ENCODE peak calls at places on chromosomes 12 and 14, in four cellular contexts. O is dorsolateral prefrontal cortex, T is AG04449, C is AG10803. Y is an unnamed sample.
A peak's percentile ranks its signal among the peaks of the same experiment; 100 is the strongest.

GRCh38 chr12:124563401-124563800 is 4.0 kb downstream of the NCOR2 start:
- DNase-seq in O (no peak), T (no peak), C (no peak), Y (no peak)

GRCh38 chr12:89454080-89454848 is 70.3 kb downstream of the GALNT4 start:
- DNase-seq in O (no peak), T (no peak), C (peak; percentile 60), Y (peak; percentile 44)

GRCh38 chr14:32311294-32312009 is 17.6 kb upstream of the AKAP6 start:
- DNase-seq in O (no peak), T (no peak), C (peak; percentile 38), Y (peak; percentile 11)

GRCh38 chr12:24948452-24948815 is 467 bp downstream of the BCAT1 start:
- DNase-seq in O (no peak), T (no peak), C (peak; percentile 52), Y (peak; percentile 63)

GRCh38 chr14:84024231-84024630 is 1505.7 kb upstream of the FLRT2 start:
- DNase-seq in O (no peak), T (no peak), C (no peak), Y (no peak)

GRCh38 chr14:64973026-64973442 is 898 bp upstream of the RAB15 start:
- DNase-seq in O (no peak), T (no peak), C (no peak), Y (no peak)

GRCh38 chr12:94078736-94079509 is 69.5 kb upstream of the PLXNC1 start:
- DNase-seq in O (no peak), T (no peak), C (no peak), Y (no peak)

GRCh38 chr14:100081997-100082625 is 16.9 kb downstream of the EVL start:
- DNase-seq in O (no peak), T (no peak), C (no peak), Y (no peak)

GRCh38 chr12:50933459-50934124 is 18.8 kb upstream of the HIGD1C start:
- DNase-seq in O (no peak), T (no peak), C (no peak), Y (peak; percentile 19)

GRCh38 chr12:132373967-132374820 is 44.8 kb upstream of the GALNT9 start:
- DNase-seq in O (no peak), T (no peak), C (no peak), Y (peak; percentile 49)

GRCh38 chr12:78698747-78699146 is 165.8 kb upstream of the SYT1 start:
- DNase-seq in O (no peak), T (no peak), C (peak; percentile 4), Y (peak; percentile 39)

GRCh38 chr12:49108958-49109404 is 1.7 kb downstream of the LMBR1L start:
- DNase-seq in O (no peak), T (no peak), C (peak; percentile 52), Y (peak; percentile 77)

GRCh38 chr12:106149096-106149784 is 10.5 kb upstream of the NUAK1 start:
- DNase-seq in O (no peak), T (no peak), C (peak; percentile 24), Y (peak; percentile 49)

GRCh38 chr12:52280796-52281560 is 6.5 kb downstream of the KRT86 start:
- DNase-seq in O (no peak), T (peak; percentile 96), C (peak; percentile 99), Y (peak; percentile 98)

GRCh38 chr14:100348779-100349708 is 25.9 kb downstream of the SLC25A47 start:
- DNase-seq in O (no peak), T (no peak), C (no peak), Y (no peak)

GRCh38 chr14:76135722-76136121 is 16.0 kb upstream of the GPATCH2L start:
- DNase-seq in O (no peak), T (no peak), C (no peak), Y (no peak)

GRCh38 chr12:42815068-42815467 is 225.5 kb upstream of the PRICKLE1 start:
- DNase-seq in O (no peak), T (no peak), C (no peak), Y (no peak)

GRCh38 chr14:61103541-61104339 is 122.7 kb downstream of the SLC38A6 start:
- DNase-seq in O (no peak), T (peak; percentile 95), C (peak; percentile 94), Y (peak; percentile 94)

GRCh38 chr14:103880986-103881926 is 33.9 kb upstream of the PPP1R13B start:
- DNase-seq in O (no peak), T (no peak), C (no peak), Y (no peak)

GRCh38 chr12:123363385-123363742 is 1.3 kb downstream of the SBNO1 start:
- DNase-seq in O (no peak), T (no peak), C (peak; percentile 12), Y (peak; percentile 19)

GRCh38 chr14:99531221-99532096 is 50.2 kb downstream of the CCNK start:
- DNase-seq in O (no peak), T (peak; percentile 28), C (peak; percentile 77), Y (peak; percentile 74)

GRCh38 chr12:90851800-90852718 is 102.9 kb downstream of the CCER1 start:
- DNase-seq in O (no peak), T (no peak), C (no peak), Y (no peak)

GRCh38 chr14:37599527-37600368 is 4.3 kb downstream of the TTC6 start:
- DNase-seq in O (no peak), T (no peak), C (no peak), Y (no peak)

GRCh38 chr14:102772781-102773570 is 4.3 kb upstream of the TRAF3 start:
- DNase-seq in O (no peak), T (no peak), C (no peak), Y (peak; percentile 30)
- TF ChIP-seq CTCF in O (no peak), T (peak; percentile 43), C (peak; percentile 12), Y (peak; percentile 27)

DNA sequence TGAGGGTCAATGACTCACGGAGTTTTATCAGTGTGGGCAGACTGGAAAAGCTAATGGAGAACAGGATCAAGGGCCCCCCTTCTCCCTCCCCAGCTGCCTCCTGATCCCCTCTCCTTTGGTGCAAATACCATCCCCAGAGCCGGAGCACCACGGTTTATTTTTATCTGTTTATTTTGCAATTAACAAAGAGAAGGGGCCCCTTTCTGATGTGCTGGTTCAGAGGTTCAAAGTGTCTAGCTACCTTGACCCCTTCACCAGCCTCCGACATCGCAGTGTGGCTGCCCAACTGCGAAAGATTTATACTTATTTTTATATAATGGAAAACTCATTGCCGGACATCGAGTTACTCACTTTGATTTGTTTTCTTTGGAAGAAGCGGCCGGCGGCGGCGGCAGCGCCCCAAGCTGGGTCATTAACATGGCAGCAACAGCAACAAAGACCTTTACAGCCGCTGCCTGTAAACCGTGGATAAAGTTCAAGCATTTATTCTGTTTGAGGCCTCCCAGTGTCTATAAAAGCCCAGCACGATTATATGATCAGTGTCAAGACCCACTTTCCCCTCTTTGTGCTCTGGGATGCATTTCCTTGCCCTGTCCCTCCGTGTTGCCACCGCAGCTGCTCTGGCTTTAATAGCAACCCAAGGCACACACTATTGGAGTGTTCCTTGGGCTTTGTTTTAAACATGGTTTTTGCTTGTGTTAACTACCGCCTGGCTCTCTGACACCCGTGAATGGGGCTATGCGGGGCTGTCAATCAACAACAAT is 47.4 kb upstream of the PARP11 start:
- DNase-seq in O (no peak), T (no peak), C (no peak), Y (no peak)
- H3K4me3 ChIP-seq in O (no peak overlapping the region), T (no peak overlapping the region), C (no peak overlapping the region), Y (no peak overlapping the region)

GRCh38 chr12:32293808-32294419 is 105.4 kb upstream of the FGD4 start:
- DNase-seq in O (no peak), T (no peak), C (no peak), Y (no peak)
- TF ChIP-seq CTCF in O (no peak), T (no peak), C (no peak), Y (no peak)

DNA sequence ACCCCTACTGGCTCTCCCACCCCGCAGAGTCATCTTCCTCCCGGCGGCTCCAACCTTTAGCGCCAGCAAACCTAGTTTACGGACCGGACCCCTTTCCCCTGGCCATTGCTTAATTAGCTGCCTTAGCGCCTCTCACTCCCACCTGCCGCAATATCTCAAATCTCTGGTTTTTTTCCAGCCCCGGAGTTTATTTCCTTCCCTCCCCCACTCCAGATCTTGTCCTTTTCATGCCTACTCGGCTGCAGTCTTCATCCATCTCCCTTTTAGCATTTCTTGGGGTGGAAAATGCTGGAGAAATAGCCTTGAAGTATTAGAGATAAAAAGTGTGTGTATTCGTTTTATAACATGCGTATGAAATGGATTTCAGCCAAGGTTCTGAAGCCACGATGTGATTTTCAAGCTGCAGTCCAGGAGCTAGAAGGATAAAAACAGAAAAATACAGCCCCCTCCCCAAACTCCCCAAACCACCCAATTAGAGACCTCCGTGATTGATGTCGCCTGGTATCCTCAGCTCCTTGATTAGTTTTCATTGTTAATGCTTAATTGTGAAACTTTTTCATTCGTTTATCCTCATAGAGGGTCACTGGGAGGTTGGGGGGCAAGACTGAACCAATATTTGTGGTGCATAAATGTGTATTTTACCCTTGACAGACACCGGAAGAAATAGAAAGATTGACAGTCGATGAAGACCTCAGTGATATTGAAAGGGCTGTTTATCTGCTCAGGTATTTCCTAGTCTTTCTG is 1.5 kb downstream of the PPP4R4 start:
- DNase-seq in O (no peak), T (no peak), C (no peak), Y (no peak)
- H3K4me3 ChIP-seq in O (peak overlapping the region; percentile 93), T (peak overlapping the region; percentile 59), C (no peak overlapping the region), Y (no peak overlapping the region)

DNA sequence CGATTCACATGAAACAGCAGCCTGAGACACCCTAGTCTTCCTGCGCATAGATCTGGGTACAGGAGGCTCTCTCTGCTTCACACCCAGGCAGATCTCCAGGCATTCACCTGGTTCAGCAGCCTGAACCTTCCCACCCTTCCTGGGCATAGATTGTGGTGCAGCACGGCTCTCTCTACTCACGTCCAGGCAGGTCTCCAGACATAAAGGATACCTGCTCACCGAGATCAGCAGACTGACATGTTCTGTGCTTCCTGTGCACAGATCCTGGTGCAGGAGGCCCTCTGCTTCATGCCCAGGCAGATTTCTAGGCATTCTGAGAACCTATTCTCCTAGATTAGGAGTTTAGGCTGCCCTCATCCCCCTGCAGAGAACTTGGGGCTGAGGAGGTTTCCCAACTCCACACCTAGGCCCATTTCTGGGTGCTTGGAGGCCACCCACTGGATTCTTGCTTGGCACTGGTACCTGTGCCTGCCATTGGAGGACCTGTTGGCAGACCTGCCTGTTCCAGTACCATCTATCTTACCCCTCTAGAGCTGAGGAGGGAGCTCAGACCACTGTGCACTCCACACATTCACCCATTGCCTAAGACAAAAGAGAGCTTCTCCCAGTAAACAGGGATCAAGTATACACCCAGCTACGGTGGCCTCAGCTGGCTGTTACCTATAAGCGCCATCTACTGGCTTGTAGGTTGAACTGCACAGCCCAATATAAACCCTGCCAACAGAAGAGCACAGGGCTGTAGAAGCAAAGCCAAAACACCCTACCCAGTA is 28.0 kb upstream of the GARIN6 start:
- DNase-seq in O (no peak), T (no peak), C (peak; percentile 36), Y (peak; percentile 25)
- TF ChIP-seq CTCF in O (peak; percentile 13), T (peak; percentile 58), C (peak; percentile 71), Y (peak; percentile 59)

GRCh38 chr12:57127710-57128518 is at the start of gene LRP1:
- DNase-seq in O (peak; percentile 84), T (no peak), C (peak; percentile 93), Y (peak; percentile 85)

GRCh38 chr12:57127101-57127709 is 1.1 kb upstream of the LRP1 start:
- DNase-seq in O (no peak), T (no peak), C (no peak), Y (no peak)

GRCh38 chr12:57128519-57129247 is 400 bp downstream of the LRP1 start:
- DNase-seq in O (peak; percentile 48), T (no peak), C (no peak), Y (no peak)

GRCh38 chr12:57126061-57126460 is 2.2 kb upstream of the LRP1 start:
- DNase-seq in O (no peak), T (no peak), C (no peak), Y (no peak)

GRCh38 chr12:57126561-57126960 is 1.7 kb upstream of the LRP1 start:
- DNase-seq in O (no peak), T (no peak), C (no peak), Y (no peak)
- H3K4me3 ChIP-seq in O (no peak overlapping the region), T (no peak overlapping the region), C (peak overlapping the region; percentile 1), Y (no peak overlapping the region)

GRCh38 chr12:14111230-14111865 is 129.9 kb upstream of the GRIN2B start:
- DNase-seq in O (no peak), T (no peak), C (no peak), Y (no peak)
- TF ChIP-seq CTCF in O (no peak), T (no peak), C (no peak), Y (no peak)

Y was measured in fibroblast of pulmonary artery.